ENCODE peak calls at places on chromosomes 12 and 14, in nine cellular contexts. K is MG63; Z is effector memory CD4-positive, alpha-beta T cell; G is heart left ventricle; H is HepG2; P is CD8-positive, alpha-beta memory T cell; S is AG04450; T is K562; R is endothelial cell of umbilical vein. W is an unnamed sample.

GRCh38 chr12:115640929-115641328 is 636.6 kb downstream of the MED13L start:
- DNase-seq in K (no peak), Z (no peak), G (no peak), H (no peak), P (no peak), S (no peak), T (no peak), R (no peak), W (no peak)

GRCh38 chr14:71467419-71467818 is 464.8 kb upstream of the RGS6 start:
- DNase-seq in K (peak; percentile 74), Z (no peak), G (no peak), H (no peak), P (no peak), S (no peak), T (no peak), R (no peak), W (no peak)

GRCh38 chr14:76261371-76261811 is 109.7 kb downstream of the GPATCH2L start:
- DNase-seq in K (no peak), Z (no peak), G (no peak), H (no peak), P (no peak), S (no peak), T (no peak), R (no peak), W (no peak)

GRCh38 chr12:24075650-24076049 is 126.2 kb upstream of the SOX5 start:
- DNase-seq in K (no peak), Z (no peak), G (no peak), H (no peak), P (no peak), S (peak; percentile 16), T (no peak), R (no peak), W (no peak)

GRCh38 chr12:238736-239398 is 23.8 kb downstream of the SLC6A13 start:
- DNase-seq in K (no peak), Z (no peak), G (no peak), H (no peak), P (no peak), S (no peak), T (no peak), R (no peak), W (no peak)

GRCh38 chr14:58955294-58955821 is 233.1 kb upstream of the DAAM1 start:
- DNase-seq in K (no peak), Z (no peak), G (no peak), H (no peak), P (no peak), S (no peak), T (no peak), R (no peak), W (no peak)

GRCh38 chr12:58781609-58782008 is 138.7 kb downstream of the LRIG3 start:
- DNase-seq in K (no peak), Z (no peak), G (no peak), H (no peak), P (no peak), S (no peak), T (no peak), R (no peak), W (no peak)

GRCh38 chr12:75954076-75954475 is 77.5 kb downstream of the PHLDA1 start:
- DNase-seq in K (peak; percentile 58), Z (no peak), G (no peak), H (peak; percentile 82), P (no peak), S (peak; percentile 78), T (peak; percentile 28), R (peak; percentile 58), W (no peak)

GRCh38 chr12:44960423-44960822 is 84.3 kb upstream of the NELL2 start:
- DNase-seq in K (no peak), Z (no peak), G (no peak), H (no peak), P (no peak), S (no peak), T (no peak), R (no peak), W (no peak)

GRCh38 chr12:109448707-109449390 is 28.3 kb downstream of the KCTD10 start:
- DNase-seq in K (no peak), Z (no peak), G (no peak), H (no peak), P (no peak), S (no peak), T (no peak), R (no peak), W (no peak)

GRCh38 chr14:50357753-50358380 is 38.8 kb downstream of the CDKL1 start:
- DNase-seq in K (no peak), Z (no peak), G (no peak), H (no peak), P (no peak), S (no peak), T (no peak), R (no peak), W (no peak)

GRCh38 chr12:48961331-48961730 is 4.0 kb upstream of the ARF3 start:
- DNase-seq in K (no peak), Z (no peak), G (no peak), H (no peak), P (no peak), S (no peak), T (no peak), R (peak; percentile 40), W (no peak)

GRCh38 chr14:49946320-49947141 is 53.6 kb downstream of the ARF6 start:
- DNase-seq in K (peak; percentile 35), Z (no peak), G (no peak), H (peak; percentile 32), P (no peak), S (no peak), T (no peak), R (peak; percentile 86), W (no peak)

GRCh38 chr14:47438650-47439140 is 236.7 kb downstream of the MDGA2 start:
- DNase-seq in K (no peak), Z (no peak), G (no peak), H (no peak), P (no peak), S (no peak), T (no peak), R (no peak), W (no peak)

GRCh38 chr14:92520102-92520651 is 6.6 kb downstream of the RIN3 start:
- DNase-seq in K (no peak), Z (no peak), G (no peak), H (no peak), P (no peak), S (no peak), T (no peak), R (no peak), W (no peak)

GRCh38 chr14:60508363-60508706 is 611 bp upstream of the SIX6 start:
- DNase-seq in K (no peak), Z (no peak), G (no peak), H (no peak), P (no peak), S (no peak), T (no peak), R (no peak), W (no peak)
- H3K9me3 ChIP-seq in K (no peaks in the 10 kb centered on the region), Z (no peaks in the 10 kb centered on the region), G (no peaks in the 10 kb centered on the region), H (no peaks in the 10 kb centered on the region), P (no peaks in the 10 kb centered on the region), S (peaks cover 18% of the 10 kb centered on the region), T (no peaks in the 10 kb centered on the region), R (no peaks in the 10 kb centered on the region), W (no peaks in the 10 kb centered on the region)

GRCh38 chr12:26668230-26668629 is 164.8 kb downstream of the ITPR2 start:
- DNase-seq in K (no peak), Z (no peak), G (no peak), H (no peak), P (no peak), S (no peak), T (no peak), R (no peak), W (no peak)

GRCh38 chr12:26666286-26666685 is 166.7 kb downstream of the ITPR2 start:
- DNase-seq in K (no peak), Z (no peak), G (no peak), H (no peak), P (no peak), S (no peak), T (no peak), R (no peak), W (no peak)

GRCh38 chr12:26668847-26669246 is 164.1 kb downstream of the ITPR2 start:
- DNase-seq in K (no peak), Z (no peak), G (no peak), H (peak; percentile 55), P (no peak), S (no peak), T (no peak), R (no peak), W (no peak)
- H3K9me3 ChIP-seq in K (no peaks in the 10 kb centered on the region), Z (no peaks in the 10 kb centered on the region), G (no peaks in the 10 kb centered on the region), H (no peaks in the 10 kb centered on the region), P (no peaks in the 10 kb centered on the region), S (no peaks in the 10 kb centered on the region), T (no peaks in the 10 kb centered on the region), R (no peaks in the 10 kb centered on the region), W (no peaks in the 10 kb centered on the region)

DNA sequence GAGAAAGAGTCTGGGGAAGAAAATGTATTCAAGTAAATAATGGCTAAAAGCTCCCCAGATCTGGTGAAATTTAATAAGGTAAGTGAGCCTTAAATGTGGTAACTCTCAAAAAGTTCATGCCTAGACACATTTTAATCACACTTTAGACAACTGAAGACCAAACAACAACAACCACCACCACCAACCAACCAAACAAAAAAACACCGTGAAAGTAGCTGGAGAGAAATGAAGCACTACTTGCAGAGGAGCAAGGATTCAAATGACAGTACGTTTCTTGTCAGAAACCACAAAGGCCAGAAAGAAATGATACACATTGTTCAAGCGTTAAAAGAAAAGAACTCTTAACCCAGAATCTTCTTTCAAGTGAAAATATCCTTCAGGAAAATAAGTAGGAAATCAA is 208.3 kb downstream of the MYRFL start:
- DNase-seq in K (no peak), Z (no peak), G (no peak), H (no peak), P (no peak), S (no peak), T (no peak), R (no peak), W (no peak)
- H3K9me3 ChIP-seq in K (no peaks in the 10 kb centered on the region), Z (no peaks in the 10 kb centered on the region), G (no peaks in the 10 kb centered on the region), H (no peaks in the 10 kb centered on the region), P (no peaks in the 10 kb centered on the region), S (no peaks in the 10 kb centered on the region), T (no peaks in the 10 kb centered on the region), R (no peaks in the 10 kb centered on the region), W (no peaks in the 10 kb centered on the region)

DNA sequence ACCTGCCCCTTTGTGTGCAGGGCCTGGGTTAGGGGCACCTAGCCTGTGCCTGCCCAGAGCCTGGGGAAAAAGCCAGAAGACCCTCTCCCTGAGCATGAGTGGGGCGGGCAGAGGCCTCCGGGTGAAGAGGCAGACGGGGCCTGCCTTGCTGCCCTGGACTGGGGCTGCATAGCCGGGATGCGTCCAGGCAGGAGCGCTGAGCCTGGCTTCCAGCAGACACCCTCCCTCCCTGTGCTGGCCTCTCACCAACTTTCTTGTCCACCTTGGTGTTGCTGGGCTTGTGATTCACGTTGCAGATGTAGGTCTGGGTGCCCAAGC is 216.1 kb downstream of the TMEM121 start:
- DNase-seq in K (no peak), Z (no peak), G (no peak), H (no peak), P (peak; percentile 28), S (no peak), T (no peak), R (no peak), W (no peak)
- H3K9me3 ChIP-seq in K (no peaks in the 10 kb centered on the region), Z (no peaks in the 10 kb centered on the region), G (no peaks in the 10 kb centered on the region), H (no peaks in the 10 kb centered on the region), P (no peaks in the 10 kb centered on the region), S (peaks cover 80% of the 10 kb centered on the region), T (no peaks in the 10 kb centered on the region), R (peaks cover 4% of the 10 kb centered on the region), W (no peaks in the 10 kb centered on the region)